ENCODE peak calls at places on chromosome X, in four cellular contexts. M, O, R and E are unnamed samples.

GRCh38 chrX:21993265-21993664 is 38.9 kb upstream of the PHEX start:
- DNase-seq in M (peak; percentile 30), O (no peak), R (peak; percentile 38), E (no peak)

GRCh38 chrX:1598876-1599790 is 7.7 kb downstream of the AKAP17A start:
- DNase-seq in M (no peak), O (no peak), R (no peak), E (no peak)

GRCh38 chrX:30364229-30364628 is 55.0 kb upstream of the NR0B1 start:
- DNase-seq in M (no peak), O (no peak), R (no peak), E (no peak)

GRCh38 chrX:101206471-101206870 is 13.1 kb upstream of the DRP2 start:
- DNase-seq in M (no peak), O (peak; percentile 16), R (peak; percentile 51), E (no peak)

GRCh38 chrX:101078716-101079115 is at the start of gene TMEM35A:
- DNase-seq in M (no peak), O (no peak), R (no peak), E (peak; percentile 19)

GRCh38 chrX:22109442-22109841 is 77.3 kb downstream of the PHEX start:
- DNase-seq in M (no peak), O (no peak), R (no peak), E (no peak)

GRCh38 chrX:153731117-153731844 is 6.6 kb downstream of the ABCD1 start:
- DNase-seq in M (no peak), O (peak; percentile 65), R (no peak), E (no peak)

GRCh38 chrX:11758400-11759171 is 549 bp downstream of the MSL3 start:
- DNase-seq in M (no peak), O (peak; percentile 60), R (peak; percentile 88), E (peak; percentile 85)

GRCh38 chrX:68462653-68463052 is 29.4 kb upstream of the OPHN1 start:
- DNase-seq in M (no peak), O (no peak), R (no peak), E (peak; percentile 12)

GRCh38 chrX:118521435-118521834 is 25.8 kb downstream of the DOCK11 start:
- DNase-seq in M (no peak), O (no peak), R (no peak), E (no peak)

GRCh38 chrX:114097411-114097810 is 486.5 kb upstream of the HTR2C start:
- DNase-seq in M (no peak), O (no peak), R (no peak), E (no peak)

DNA sequence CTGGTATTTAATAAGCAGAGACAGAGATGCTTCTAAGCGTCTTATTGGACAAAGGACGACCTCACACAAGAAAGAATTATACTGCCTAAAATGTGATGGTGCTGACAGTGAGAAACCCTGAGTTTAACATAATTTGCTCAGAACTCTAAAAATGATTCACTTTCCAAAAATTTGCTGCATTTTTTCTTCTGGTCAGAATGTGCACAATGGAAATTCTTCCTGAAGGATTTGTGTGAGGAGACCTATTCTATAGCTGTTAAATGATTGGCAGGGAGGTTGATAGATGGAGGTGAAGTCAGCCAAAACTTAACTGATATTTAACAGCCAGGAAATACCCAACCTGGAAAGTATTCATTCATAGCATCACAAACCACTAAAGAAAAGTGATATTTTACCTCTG is 1.7 kb downstream of the MAGEC3 start:
- DNase-seq in M (no peak), O (no peak), R (no peak), E (no peak)
- TF ChIP-seq MAX in M (no peak), O (no peak), R (no peak), E (no peak)

DNA sequence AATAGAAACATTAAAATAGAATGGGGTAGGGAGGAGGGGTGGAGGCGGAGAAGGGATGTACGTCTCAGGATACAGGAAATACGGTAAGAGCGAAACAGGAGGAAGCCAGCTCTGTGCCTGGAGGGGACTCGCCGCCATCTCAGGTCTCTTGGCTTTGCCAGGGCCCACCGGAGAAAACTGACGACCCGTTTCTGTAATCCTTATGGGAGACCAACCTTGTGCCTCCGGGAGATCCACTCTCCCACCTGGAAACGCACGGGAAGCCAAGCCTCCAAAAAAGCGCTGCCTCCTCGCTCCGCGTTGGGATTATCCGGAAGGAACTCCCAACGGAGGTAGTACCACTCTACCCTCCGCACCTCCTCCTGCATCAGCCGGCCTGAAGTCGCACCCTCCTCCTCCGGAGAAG is at the start of gene NBDY:
- DNase-seq in M (no peak), O (no peak), R (peak; percentile 12), E (peak; percentile 18)
- TF ChIP-seq NR2C2 in M (no peak), O (no peak), R (no peak), E (no peak)

GRCh38 chrX:125681507-125681906 is 361.8 kb downstream of the TEX13C start:
- DNase-seq in M (no peak), O (no peak), R (no peak), E (no peak)
- TF ChIP-seq ESRRA in M (no peak), O (no peak), R (no peak), E (no peak)

GRCh38 chrX:124232523-124233201 is 99.8 kb upstream of the TEX13D start:
- DNase-seq in M (no peak), O (no peak), R (no peak), E (no peak)
- TF ChIP-seq MAX in M (no peak), O (no peak), R (no peak), E (no peak)

GRCh38 chrX:16612257-16612987 is 37.5 kb upstream of the S100G start:
- DNase-seq in M (no peak), O (no peak), R (no peak), E (no peak)
- TF ChIP-seq NR2C2 in M (no peak), O (no peak), R (no peak), E (no peak)

DNA sequence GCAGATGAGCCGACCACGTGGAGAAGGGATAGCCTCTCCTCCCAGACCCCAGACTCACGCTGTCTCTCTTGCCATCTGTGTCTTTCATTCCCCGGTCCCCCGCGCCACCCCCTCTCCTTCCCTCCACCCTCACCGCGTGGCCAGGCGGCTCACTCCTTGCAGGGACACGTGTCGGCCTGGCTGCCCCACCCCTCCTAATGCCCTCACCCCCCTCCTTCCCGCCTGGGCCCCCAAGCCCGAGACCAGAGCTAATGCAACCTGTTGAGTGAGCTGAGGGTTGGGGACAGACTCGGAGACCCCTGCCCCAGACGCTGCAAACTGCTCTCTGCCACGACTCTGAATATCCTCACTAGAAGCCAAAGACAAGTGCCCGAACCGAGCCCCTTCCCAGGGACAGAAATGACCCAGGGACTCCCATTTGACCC is 1.8 kb downstream of the SLC38A5 start:
- DNase-seq in M (no peak), O (no peak), R (peak; percentile 83), E (no peak)
- TF ChIP-seq ESRRA in M (no peak), O (no peak), R (no peak), E (no peak)

GRCh38 chrX:79330022-79330421 is 37.1 kb downstream of the ITM2A start:
- DNase-seq in M (no peak), O (no peak), R (no peak), E (peak; percentile 16)

DNA sequence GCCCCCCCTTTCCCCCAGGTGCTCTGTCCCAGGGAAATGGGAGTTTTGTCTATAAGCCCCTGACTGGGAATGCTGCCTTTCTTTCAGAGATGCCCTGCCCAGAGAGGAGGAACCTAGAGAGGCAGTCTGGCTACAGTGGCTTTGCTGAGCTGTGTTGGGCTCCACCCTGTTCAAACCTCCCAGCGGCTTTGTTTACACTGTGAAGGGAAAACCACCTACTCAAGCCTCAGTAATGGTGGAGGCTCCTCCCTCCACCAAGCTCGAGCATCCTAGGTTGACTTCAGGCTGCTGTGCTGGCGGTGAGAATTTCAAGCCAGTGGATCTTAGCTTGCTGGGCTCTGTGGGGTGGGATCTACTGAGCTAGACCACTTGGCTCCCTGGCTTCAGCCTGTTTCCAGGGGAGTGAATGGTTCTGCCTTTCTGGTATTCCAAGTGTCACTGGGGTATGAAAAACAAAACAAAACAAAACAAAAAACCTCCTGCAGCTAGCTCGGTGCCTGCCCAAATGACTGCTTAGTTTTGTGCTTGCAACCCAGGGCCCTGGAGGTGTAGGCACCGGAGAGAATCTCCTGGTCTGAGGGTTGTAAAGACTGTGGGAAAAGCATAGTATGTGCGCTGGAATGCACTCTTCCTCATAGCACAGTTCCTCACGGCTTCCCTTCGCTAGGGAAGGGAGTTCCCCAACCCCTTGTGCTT is 41.7 kb downstream of the ITM2A start:
- DNase-seq in M (no peak), O (no peak), R (no peak), E (peak; percentile 11)
- TF ChIP-seq MAX in M (no peak), O (no peak), R (no peak), E (no peak)